ENCODE peak calls at places on chromosomes 1 and 21, in eight cellular contexts. W is tibial nerve; C is AG04450; I is colonic mucosa; Y is left ventricle myocardium inferior; N is CD8-positive, alpha-beta T cell; S is uterus; O is body of pancreas. P is an unnamed sample. For H3K9me3, the result is how much of the 10 kb centered on the place peaks cover.

GRCh38 chr1:35931424-35932157 is 686 bp downstream of the AGO3 start:
- DNase-seq in W (peak), O (peak), N (no peak), Y (no peak), I (peak), S (no peak), C (no peak), P (no peak)

GRCh38 chr1:5649795-5650194 is 342.4 kb downstream of the NPHP4 start:
- DNase-seq in S (no peak), Y (no peak), C (no peak), N (no peak), W (no peak), O (no peak), I (no peak), P (no peak)

GRCh38 chr1:31181515-31182343 is 58.0 kb downstream of the NKAIN1 start:
- DNase-seq in Y (peak), O (peak), S (peak), C (no peak), I (peak), N (peak), W (peak), P (no peak)

GRCh38 chr1:75394386-75395139 is 216.4 kb downstream of the SLC44A5 start:
- DNase-seq in C (no peak), Y (no peak), O (no peak), N (no peak), I (no peak), W (no peak), S (no peak), P (no peak)

GRCh38 chr21:15731243-15731613 is 1.4 kb downstream of the USP25 start:
- DNase-seq in S (no peak), O (no peak), Y (no peak), C (no peak), N (no peak), W (no peak), I (no peak), P (no peak)

GRCh38 chr1:40078512-40079333 is 18.3 kb downstream of the PPT1 start:
- DNase-seq in S (no peak), Y (no peak), I (peak), W (peak), O (peak), C (peak), N (peak), P (no peak)

GRCh38 chr1:9715536-9716226 is 64.2 kb downstream of the PIK3CD start:
- DNase-seq in W (no peak), N (peak), Y (no peak), I (no peak), S (no peak), O (no peak), C (no peak), P (no peak)

GRCh38 chr1:212915245-212916091 is 34.9 kb upstream of the VASH2 start:
- DNase-seq in W (no peak), N (no peak), S (peak), O (peak), C (peak), I (no peak), Y (peak), P (peak)

GRCh38 chr1:42971848-42972291 is 13.2 kb upstream of the SLC2A1 start:
- DNase-seq in N (no peak), I (peak), Y (no peak), C (peak), S (no peak), O (no peak), W (no peak), P (no peak)

GRCh38 chr1:164754088-164754600 is 195.2 kb downstream of the PBX1 start:
- DNase-seq in Y (no peak), N (no peak), O (peak), I (no peak), W (no peak), C (no peak), S (peak), P (peak)

GRCh38 chr1:67134692-67135091 is at the start of gene C1orf141:
- DNase-seq in S (no peak), O (peak), I (no peak), C (no peak), N (peak), Y (no peak), W (no peak), P (no peak)
- H3K4me3 ChIP-seq in S (no peak), O (no peak), I (no peak), C (no peak), N (peak), Y (peak), W (no peak), P (peak)

GRCh38 chr1:87120779-87121178 is 206.3 kb downstream of the HS2ST1 start:
- DNase-seq in I (no peak), O (no peak), Y (no peak), C (no peak), W (no peak), S (no peak), N (no peak), P (no peak)
- TF ChIP-seq CTCF in I (no peak), O (no peak), Y (no peak), C (peak), W (no peak), S (no peak), N (no peak), P (no peak)

DNA sequence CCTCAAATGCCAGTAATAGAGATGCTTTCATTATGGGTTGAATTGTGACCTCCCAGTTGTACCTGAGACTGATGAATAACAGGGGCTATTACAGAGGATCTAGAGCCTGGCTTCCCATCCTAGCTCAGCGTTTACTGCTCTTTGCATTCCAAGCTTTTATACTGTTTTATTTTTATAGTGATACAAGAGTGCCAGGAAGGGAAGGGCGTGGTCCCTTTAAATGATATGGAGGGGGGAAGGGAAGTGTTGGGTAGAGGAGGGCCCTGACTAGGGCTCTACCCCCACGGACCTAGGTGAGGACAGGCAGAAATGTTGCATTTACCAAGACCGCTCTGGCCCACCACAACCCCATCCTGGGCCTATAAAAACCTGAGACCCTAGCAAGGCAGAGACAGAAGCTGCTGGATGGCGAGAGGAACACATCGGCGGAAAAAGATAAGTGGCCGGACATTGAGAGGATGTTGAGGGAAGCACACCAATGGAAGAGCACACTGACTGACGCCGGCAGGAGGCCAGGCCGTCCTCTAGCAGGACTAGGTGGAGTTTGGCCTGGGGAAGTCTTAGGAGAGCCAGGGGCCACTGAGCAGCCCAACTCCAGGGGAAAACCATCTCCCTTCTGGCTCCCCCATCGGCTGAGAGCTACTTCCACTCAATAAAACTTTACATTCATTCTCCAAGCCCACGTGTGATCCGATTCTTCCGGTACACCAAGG is 1025.9 kb downstream of the TTLL7 start:
- DNase-seq in N (no peak), Y (no peak), O (no peak), I (no peak), S (no peak), C (no peak), W (no peak), P (no peak)
- H3K9me3 ChIP-seq in N (under half), Y (under half), O (under half), I (under half), S (under half), C (under half), W (under half), P (under half)

GRCh38 chr1:19643602-19644419 is at the start of gene NBL1:
- DNase-seq in W (peak), S (peak), C (no peak), I (peak), Y (peak), N (peak), O (peak), P (peak)

GRCh38 chr1:19646366-19646765 is 2.3 kb downstream of the NBL1 start:
- DNase-seq in N (no peak), O (no peak), S (no peak), C (no peak), Y (no peak), I (peak), W (no peak), P (no peak)

GRCh38 chr1:19644422-19644760 is 280 bp downstream of the NBL1 start:
- DNase-seq in N (no peak), W (no peak), Y (no peak), S (no peak), C (no peak), O (no peak), I (no peak), P (no peak)

GRCh38 chr1:19645544-19646252 is 1.6 kb downstream of the NBL1 start:
- DNase-seq in N (no peak), W (no peak), S (no peak), O (no peak), I (peak), C (no peak), Y (no peak), P (no peak)

GRCh38 chr1:19644761-19645543 is 841 bp downstream of the NBL1 start:
- DNase-seq in N (peak), C (no peak), W (no peak), Y (peak), S (no peak), O (peak), I (peak), P (no peak)
- H3K4me3 ChIP-seq in N (peak), C (peak), W (peak), Y (peak), S (peak), O (peak), I (peak), P (peak)

P was measured in tibial artery.